ENCODE peak calls at places on chromosomes 4 and X, in ten cellular contexts. G, R, O, D, H, X, T, K, V and M are unnamed samples.

GRCh38 chr4:139167774-139168444 is 9.1 kb downstream of the ELF2 start:
- DNase-seq in G (peak), R (no peak), O (no peak), D (peak), H (no peak), X (peak), T (peak), K (no peak), V (no peak), M (no peak)

GRCh38 chr4:141133146-141134006 is at the start of gene RNF150:
- DNase-seq in G (peak), R (peak), O (peak), D (peak), H (peak), X (peak), T (peak), K (peak), V (peak), M (peak)

GRCh38 chrX:17414057-17414658 is 39.2 kb downstream of the NHS start:
- DNase-seq in G (no peak), R (no peak), O (no peak), D (no peak), H (no peak), X (no peak), T (no peak), K (no peak), V (no peak), M (no peak)

GRCh38 chr4:54218736-54219135 is 10.4 kb upstream of the PDGFRA start:
- DNase-seq in G (no peak), R (no peak), O (no peak), D (no peak), H (no peak), X (no peak), T (no peak), K (no peak), V (no peak), M (no peak)

GRCh38 chrX:121389976-121390709 is 342.7 kb downstream of the GLUD2 start:
- DNase-seq in G (no peak), R (no peak), O (no peak), D (no peak), H (no peak), X (no peak), T (peak), K (no peak), V (no peak), M (no peak)

GRCh38 chr4:53346920-53347852 is 18.7 kb downstream of the SCFD2 start:
- DNase-seq in G (peak), R (no peak), O (no peak), D (peak), H (no peak), X (no peak), T (no peak), K (no peak), V (no peak), M (no peak)

GRCh38 chr4:184755278-184755677 is 21.4 kb upstream of the CENPU start:
- DNase-seq in G (no peak), R (no peak), O (no peak), D (peak), H (no peak), X (no peak), T (no peak), K (no peak), V (no peak), M (no peak)

GRCh38 chr4:183636923-183637322 is 22.1 kb downstream of the RWDD4 start:
- DNase-seq in G (no peak), R (no peak), O (no peak), D (peak), H (no peak), X (no peak), T (no peak), K (no peak), V (no peak), M (no peak)

GRCh38 chr4:158020175-158020574 is 152.7 kb downstream of the GASK1B start:
- DNase-seq in G (peak), R (no peak), O (no peak), D (peak), H (peak), X (no peak), T (peak), K (no peak), V (peak), M (no peak)

GRCh38 chr4:48118081-48118480 is 16.0 kb downstream of the TXK start:
- DNase-seq in G (no peak), R (no peak), O (no peak), D (no peak), H (no peak), X (no peak), T (no peak), K (no peak), V (no peak), M (no peak)

GRCh38 chr4:57254727-57255126 is 144.5 kb upstream of the IGFBP7 start:
- DNase-seq in G (no peak), R (no peak), O (no peak), D (no peak), H (no peak), X (no peak), T (no peak), K (no peak), V (no peak), M (no peak)

GRCh38 chr4:89587364-89587763 is 249.6 kb downstream of the SNCA start:
- DNase-seq in G (no peak), R (no peak), O (no peak), D (no peak), H (no peak), X (no peak), T (no peak), K (no peak), V (no peak), M (no peak)

GRCh38 chr4:23920296-23920695 is 30.4 kb upstream of the PPARGC1A start:
- DNase-seq in G (no peak), R (no peak), O (no peak), D (no peak), H (no peak), X (no peak), T (no peak), K (no peak), V (no peak), M (no peak)

GRCh38 chr4:99665981-99666380 is 8.4 kb upstream of the C4orf54 start:
- DNase-seq in G (no peak), R (no peak), O (no peak), D (no peak), H (no peak), X (no peak), T (no peak), K (no peak), V (no peak), M (no peak)

GRCh38 chr4:139279723-139280620 is at the start of gene MGARP:
- DNase-seq in G (peak), R (no peak), O (no peak), D (no peak), H (no peak), X (peak), T (peak), K (peak), V (no peak), M (peak)

GRCh38 chr4:74619931-74620702 is 174.2 kb downstream of the BTC start:
- DNase-seq in G (no peak), R (no peak), O (no peak), D (peak), H (no peak), X (no peak), T (no peak), K (no peak), V (no peak), M (no peak)

GRCh38 chr4:166941629-166942028 is 292.7 kb downstream of the SPOCK3 start:
- DNase-seq in G (no peak), R (no peak), O (no peak), D (no peak), H (no peak), X (no peak), T (no peak), K (no peak), V (peak), M (no peak)

GRCh38 chrX:68487254-68487653 is 11.6 kb upstream of the YIPF6 start:
- DNase-seq in G (no peak), R (no peak), O (no peak), D (no peak), H (no peak), X (no peak), T (no peak), K (no peak), V (no peak), M (no peak)

GRCh38 chr4:147362868-147363440 is 117.9 kb upstream of the EDNRA start:
- DNase-seq in G (peak), R (peak), O (no peak), D (peak), H (no peak), X (no peak), T (peak), K (no peak), V (peak), M (no peak)

GRCh38 chr4:38867478-38868054 is at the start of gene FAM114A1:
- DNase-seq in G (peak), R (peak), O (no peak), D (peak), H (peak), X (peak), T (peak), K (peak), V (no peak), M (no peak)

GRCh38 chr4:64200001-64200555 is 209.2 kb downstream of the TECRL start:
- DNase-seq in G (no peak), R (no peak), O (no peak), D (no peak), H (no peak), X (no peak), T (no peak), K (no peak), V (no peak), M (no peak)

GRCh38 chrX:46882266-46882665 is 30.0 kb upstream of the JADE3 start:
- DNase-seq in G (no peak), R (no peak), O (no peak), D (no peak), H (no peak), X (no peak), T (no peak), K (no peak), V (no peak), M (no peak)

GRCh38 chr4:111449657-111450056 is 695.6 kb upstream of the FAM241A start:
- DNase-seq in G (no peak), R (no peak), O (no peak), D (no peak), H (no peak), X (no peak), T (no peak), K (no peak), V (no peak), M (no peak)

GRCh38 chr4:136103616-136104015 is 1428.7 kb downstream of the PCDH18 start:
- DNase-seq in G (no peak), R (no peak), O (no peak), D (peak), H (no peak), X (no peak), T (no peak), K (no peak), V (no peak), M (no peak)

GRCh38 chrX:125507119-125507518 is 187.4 kb downstream of the TEX13C start:
- DNase-seq in G (no peak), R (no peak), O (no peak), D (peak), H (no peak), X (no peak), T (no peak), K (no peak), V (peak), M (no peak)

GRCh38 chr4:52892880-52893279 is 30.8 kb downstream of the RASL11B start:
- DNase-seq in G (peak), R (no peak), O (no peak), D (no peak), H (no peak), X (no peak), T (no peak), K (no peak), V (no peak), M (no peak)

GRCh38 chr4:83558059-83558648 is 22.2 kb downstream of the GPAT3 start:
- DNase-seq in G (no peak), R (no peak), O (no peak), D (no peak), H (no peak), X (no peak), T (no peak), K (no peak), V (no peak), M (no peak)

GRCh38 chr4:74453037-74453635 is 8.2 kb downstream of the AREG start:
- DNase-seq in G (no peak), R (no peak), O (no peak), D (no peak), H (no peak), X (no peak), T (no peak), K (no peak), V (no peak), M (no peak)

GRCh38 chr4:40377462-40378385 is 42.6 kb downstream of the CHRNA9 start:
- DNase-seq in G (no peak), R (no peak), O (no peak), D (peak), H (no peak), X (no peak), T (peak), K (no peak), V (no peak), M (no peak)

GRCh38 chr4:175273995-175274753 is 356.0 kb downstream of the ADAM29 start:
- DNase-seq in G (no peak), R (no peak), O (no peak), D (no peak), H (no peak), X (no peak), T (no peak), K (no peak), V (no peak), M (no peak)

GRCh38 chr4:145828802-145829485 is 109.7 kb downstream of the ZNF827 start:
- DNase-seq in G (no peak), R (no peak), O (no peak), D (no peak), H (no peak), X (no peak), T (no peak), K (no peak), V (no peak), M (no peak)

GRCh38 chrX:48956728-48957414 is 536 bp downstream of the OTUD5 start:
- DNase-seq in G (no peak), R (no peak), O (peak), D (no peak), H (no peak), X (peak), T (peak), K (no peak), V (no peak), M (peak)

GRCh38 chrX:14963447-14964236 is 90.4 kb downstream of the MOSPD2 start:
- DNase-seq in G (no peak), R (no peak), O (no peak), D (peak), H (no peak), X (no peak), T (no peak), K (no peak), V (no peak), M (no peak)

GRCh38 chr4:163484906-163485305 is 9.6 kb upstream of the TMA16 start:
- DNase-seq in G (peak), R (no peak), O (peak), D (peak), H (peak), X (peak), T (peak), K (peak), V (peak), M (peak)

GRCh38 chr4:3353747-3354454 is 61.1 kb downstream of the RGS12 start:
- DNase-seq in G (no peak), R (no peak), O (no peak), D (no peak), H (no peak), X (no peak), T (no peak), K (no peak), V (no peak), M (peak)